ENCODE peak calls at places on chromosomes 16 and 17, in seven cellular contexts. One of them, this sample, is unnamed.

GRCh38 chr16:81123092-81123852 is 27.1 kb upstream of the GCSH start:
- DNase-seq in Peyer's patch: no peak
- DNase-seq in fibroblast of pulmonary artery: no peak
- DNase-seq in AG04450: no peak
- DNase-seq in AG10803: no peak
- DNase-seq in A549: no peak
- DNase-seq in cardiac fibroblast: no peak
- DNase-seq in this sample: no peak

GRCh38 chr17:82599674-82600661 is 48.3 kb downstream of the WDR45B start:
- DNase-seq in Peyer's patch: no peak
- DNase-seq in fibroblast of pulmonary artery: no peak
- DNase-seq in AG04450: no peak
- DNase-seq in AG10803: no peak
- DNase-seq in A549: no peak
- DNase-seq in cardiac fibroblast: no peak
- DNase-seq in this sample: no peak

GRCh38 chr17:64240261-64240740 is 22.8 kb downstream of the TEX2 start:
- DNase-seq in Peyer's patch: no peak
- DNase-seq in fibroblast of pulmonary artery: peak
- DNase-seq in AG04450: no peak
- DNase-seq in AG10803: no peak
- DNase-seq in A549: no peak
- DNase-seq in cardiac fibroblast: no peak
- DNase-seq in this sample: no peak

GRCh38 chr17:17077101-17077500 is 34.8 kb downstream of the MPRIP start:
- DNase-seq in Peyer's patch: peak
- DNase-seq in fibroblast of pulmonary artery: no peak
- DNase-seq in AG04450: no peak
- DNase-seq in AG10803: no peak
- DNase-seq in A549: no peak
- DNase-seq in cardiac fibroblast: no peak
- DNase-seq in this sample: no peak

GRCh38 chr17:65398036-65398787 is 163.2 kb downstream of the AXIN2 start:
- DNase-seq in Peyer's patch: no peak
- DNase-seq in fibroblast of pulmonary artery: no peak
- DNase-seq in AG04450: no peak
- DNase-seq in AG10803: no peak
- DNase-seq in A549: no peak
- DNase-seq in cardiac fibroblast: no peak
- DNase-seq in this sample: no peak

GRCh38 chr16:66240565-66240964 is 125.9 kb upstream of the CDH5 start:
- DNase-seq in Peyer's patch: no peak
- DNase-seq in fibroblast of pulmonary artery: no peak
- DNase-seq in AG04450: no peak
- DNase-seq in AG10803: no peak
- DNase-seq in A549: no peak
- DNase-seq in cardiac fibroblast: no peak
- DNase-seq in this sample: no peak

GRCh38 chr17:40182606-40183005 is 5.3 kb downstream of the RAPGEFL1 start:
- DNase-seq in Peyer's patch: no peak
- DNase-seq in fibroblast of pulmonary artery: no peak
- DNase-seq in AG04450: no peak
- DNase-seq in AG10803: no peak
- DNase-seq in A549: no peak
- DNase-seq in cardiac fibroblast: no peak
- DNase-seq in this sample: no peak

GRCh38 chr17:30312218-30312617 is 20.5 kb upstream of the BLMH start:
- DNase-seq in Peyer's patch: no peak
- DNase-seq in fibroblast of pulmonary artery: no peak
- DNase-seq in AG04450: no peak
- DNase-seq in AG10803: no peak
- DNase-seq in A549: no peak
- DNase-seq in cardiac fibroblast: no peak
- DNase-seq in this sample: no peak

GRCh38 chr16:88504489-88505404 is 51.7 kb downstream of the ZFPM1 start:
- DNase-seq in Peyer's patch: peak
- DNase-seq in fibroblast of pulmonary artery: no peak
- DNase-seq in AG04450: no peak
- DNase-seq in AG10803: no peak
- DNase-seq in A549: no peak
- DNase-seq in cardiac fibroblast: no peak
- DNase-seq in this sample: no peak

GRCh38 chr16:30637952-30638351 is 12.8 kb upstream of the PRR14 start:
- DNase-seq in Peyer's patch: no peak
- DNase-seq in fibroblast of pulmonary artery: peak
- DNase-seq in AG04450: no peak
- DNase-seq in AG10803: peak
- DNase-seq in A549: peak
- DNase-seq in cardiac fibroblast: peak
- DNase-seq in this sample: no peak

GRCh38 chr16:57070986-57071540 is 21.3 kb upstream of the CPNE2 start:
- DNase-seq in Peyer's patch: no peak
- DNase-seq in fibroblast of pulmonary artery: no peak
- DNase-seq in AG04450: no peak
- DNase-seq in AG10803: no peak
- DNase-seq in A549: no peak
- DNase-seq in cardiac fibroblast: no peak
- DNase-seq in this sample: no peak

GRCh38 chr17:77264617-77265230 is 124.0 kb downstream of the SEC14L1 start:
- DNase-seq in Peyer's patch: no peak
- DNase-seq in fibroblast of pulmonary artery: no peak
- DNase-seq in AG04450: no peak
- DNase-seq in AG10803: no peak
- DNase-seq in A549: no peak
- DNase-seq in cardiac fibroblast: no peak
- DNase-seq in this sample: no peak

GRCh38 chr17:48127371-48128051 is 19.9 kb downstream of the SNX11 start:
- DNase-seq in Peyer's patch: peak
- DNase-seq in fibroblast of pulmonary artery: peak
- DNase-seq in AG04450: no peak
- DNase-seq in AG10803: peak
- DNase-seq in A549: peak
- DNase-seq in cardiac fibroblast: peak
- DNase-seq in this sample: peak

GRCh38 chr17:74800531-74800930 is 24.4 kb upstream of the NAT9 start:
- DNase-seq in Peyer's patch: no peak
- DNase-seq in fibroblast of pulmonary artery: no peak
- DNase-seq in AG04450: no peak
- DNase-seq in AG10803: no peak
- DNase-seq in A549: no peak
- DNase-seq in cardiac fibroblast: no peak
- DNase-seq in this sample: no peak

DNA sequence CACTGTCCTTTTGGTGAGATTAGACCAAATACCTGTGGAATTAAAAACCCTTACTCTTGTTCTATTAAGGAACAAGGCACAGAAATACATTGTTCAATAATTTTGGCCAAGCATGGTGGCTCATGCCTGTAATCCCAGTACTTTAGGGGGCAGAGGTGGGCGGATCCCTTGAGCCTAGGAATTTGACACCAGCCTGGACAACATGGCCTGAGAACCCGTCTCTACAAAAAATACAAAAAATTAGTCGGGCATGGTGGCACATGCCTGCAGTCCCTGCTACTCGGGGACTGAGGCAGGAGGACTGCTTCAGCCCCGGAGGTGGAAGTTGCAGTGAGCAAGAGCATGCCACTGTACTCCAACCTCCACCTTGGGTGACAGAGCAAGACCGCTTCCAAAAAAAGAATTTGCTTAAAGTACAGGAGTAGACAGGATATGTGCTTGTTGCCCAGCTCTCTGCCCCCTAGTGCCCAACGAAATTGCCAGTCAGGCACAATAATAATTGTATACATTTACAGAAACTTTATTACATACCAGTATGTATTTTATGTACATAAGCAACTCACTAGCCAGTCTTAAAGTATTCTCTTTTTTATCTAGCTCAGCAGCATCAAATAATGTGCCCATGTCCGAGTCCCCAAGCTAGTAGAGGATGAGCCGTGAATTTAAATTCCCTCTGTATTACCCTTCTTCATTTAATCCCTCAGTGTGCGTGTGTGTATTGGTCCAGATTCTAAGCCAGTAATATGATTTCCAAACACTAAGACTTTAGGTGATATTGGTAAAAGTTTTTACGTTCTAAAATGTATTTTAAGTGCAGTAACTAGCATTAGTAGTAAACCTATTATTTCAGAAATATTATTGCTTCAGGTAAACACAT is 1.4 kb downstream of the THUMPD1 start:
- DNase-seq in Peyer's patch: no peak
- DNase-seq in fibroblast of pulmonary artery: peak
- DNase-seq in AG04450: no peak
- DNase-seq in AG10803: peak
- DNase-seq in A549: peak
- DNase-seq in cardiac fibroblast: peak
- DNase-seq in this sample: peak
- TF ChIP-seq CTCF in Peyer's patch: peak
- TF ChIP-seq CTCF in fibroblast of pulmonary artery: peak
- TF ChIP-seq CTCF in AG04450: peak
- TF ChIP-seq CTCF in AG10803: peak
- TF ChIP-seq CTCF in A549: peak
- TF ChIP-seq CTCF in cardiac fibroblast: peak
- TF ChIP-seq CTCF in this sample: peak

DNA sequence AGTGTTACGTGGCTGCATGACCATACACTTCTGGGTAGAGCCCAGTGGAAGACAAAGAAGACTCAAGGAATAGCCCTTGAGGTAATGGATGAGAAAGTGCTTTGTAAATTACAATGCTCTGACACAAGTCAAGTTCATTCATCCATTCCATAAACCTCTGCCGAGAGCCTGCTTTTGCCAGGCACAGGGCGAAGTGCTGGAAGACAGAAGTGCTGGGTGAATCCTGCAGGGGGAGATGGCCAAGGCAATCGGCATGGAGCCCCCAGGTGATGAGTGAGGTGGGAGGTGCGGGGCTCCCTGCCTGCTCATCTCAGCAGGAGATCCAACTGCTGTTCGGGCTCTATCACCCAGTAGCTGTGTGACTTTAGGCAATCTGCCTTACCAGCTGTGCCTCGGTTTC is 2.8 kb upstream of the SOCS3 start:
- DNase-seq in Peyer's patch: no peak
- DNase-seq in fibroblast of pulmonary artery: no peak
- DNase-seq in AG04450: no peak
- DNase-seq in AG10803: no peak
- DNase-seq in A549: no peak
- DNase-seq in cardiac fibroblast: no peak
- DNase-seq in this sample: no peak
- TF ChIP-seq CTCF in Peyer's patch: no peak
- TF ChIP-seq CTCF in fibroblast of pulmonary artery: peak
- TF ChIP-seq CTCF in AG04450: peak
- TF ChIP-seq CTCF in AG10803: peak
- TF ChIP-seq CTCF in A549: no peak
- TF ChIP-seq CTCF in cardiac fibroblast: peak
- TF ChIP-seq CTCF in this sample: no peak

GRCh38 chr17:7721612-7722011 is 4.1 kb downstream of the DNAH2 start:
- DNase-seq in Peyer's patch: no peak
- DNase-seq in fibroblast of pulmonary artery: no peak
- DNase-seq in AG04450: no peak
- DNase-seq in AG10803: no peak
- DNase-seq in A549: no peak
- DNase-seq in cardiac fibroblast: no peak
- DNase-seq in this sample: no peak

GRCh38 chr17:7717756-7718350 is 309 bp downstream of the DNAH2 start:
- DNase-seq in Peyer's patch: no peak
- DNase-seq in fibroblast of pulmonary artery: peak
- DNase-seq in AG04450: no peak
- DNase-seq in AG10803: peak
- DNase-seq in A549: peak
- DNase-seq in cardiac fibroblast: no peak
- DNase-seq in this sample: no peak

GRCh38 chr17:7716901-7717755 is at the start of gene DNAH2:
- DNase-seq in Peyer's patch: peak
- DNase-seq in fibroblast of pulmonary artery: peak
- DNase-seq in AG04450: peak
- DNase-seq in AG10803: peak
- DNase-seq in A549: peak
- DNase-seq in cardiac fibroblast: peak
- DNase-seq in this sample: peak

GRCh38 chr17:7719661-7720060 is 2.1 kb downstream of the DNAH2 start:
- DNase-seq in Peyer's patch: no peak
- DNase-seq in fibroblast of pulmonary artery: no peak
- DNase-seq in AG04450: no peak
- DNase-seq in AG10803: no peak
- DNase-seq in A549: no peak
- DNase-seq in cardiac fibroblast: no peak
- DNase-seq in this sample: no peak

DNA sequence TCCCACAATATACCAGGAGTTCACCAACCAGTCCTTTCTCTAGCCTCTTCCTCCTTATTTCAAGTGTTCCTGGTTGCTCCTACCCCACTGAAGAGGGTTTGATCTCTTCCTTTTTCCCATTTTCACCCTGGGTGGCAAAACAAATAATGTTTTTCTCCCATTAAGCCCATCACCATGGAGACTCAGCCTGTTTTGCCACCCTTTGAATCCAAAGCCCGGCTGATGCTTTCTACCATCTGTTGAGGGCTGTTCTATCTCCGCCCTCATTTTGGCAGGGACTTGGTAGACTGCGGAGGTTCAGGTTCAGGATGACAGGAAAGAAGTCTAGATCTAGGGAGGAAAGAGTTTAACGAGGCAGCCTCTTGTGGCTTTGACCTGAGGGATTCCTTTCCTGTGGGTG is 2.6 kb downstream of the DNAH2 start:
- DNase-seq in Peyer's patch: no peak
- DNase-seq in fibroblast of pulmonary artery: no peak
- DNase-seq in AG04450: no peak
- DNase-seq in AG10803: no peak
- DNase-seq in A549: no peak
- DNase-seq in cardiac fibroblast: no peak
- DNase-seq in this sample: no peak
- TF ChIP-seq CTCF in Peyer's patch: no peak
- TF ChIP-seq CTCF in fibroblast of pulmonary artery: no peak
- TF ChIP-seq CTCF in AG04450: no peak
- TF ChIP-seq CTCF in AG10803: no peak
- TF ChIP-seq CTCF in A549: no peak
- TF ChIP-seq CTCF in cardiac fibroblast: no peak
- TF ChIP-seq CTCF in this sample: no peak

GRCh38 chr17:57774872-57775271 is 29.8 kb upstream of the CCDC182 start:
- DNase-seq in Peyer's patch: no peak
- DNase-seq in fibroblast of pulmonary artery: no peak
- DNase-seq in AG04450: no peak
- DNase-seq in AG10803: no peak
- DNase-seq in A549: no peak
- DNase-seq in cardiac fibroblast: no peak
- DNase-seq in this sample: no peak

GRCh38 chr17:57767561-57767960 is 22.5 kb upstream of the CCDC182 start:
- DNase-seq in Peyer's patch: no peak
- DNase-seq in fibroblast of pulmonary artery: no peak
- DNase-seq in AG04450: no peak
- DNase-seq in AG10803: no peak
- DNase-seq in A549: no peak
- DNase-seq in cardiac fibroblast: no peak
- DNase-seq in this sample: no peak

GRCh38 chr17:57776366-57776765 is 31.3 kb upstream of the CCDC182 start:
- DNase-seq in Peyer's patch: no peak
- DNase-seq in fibroblast of pulmonary artery: no peak
- DNase-seq in AG04450: no peak
- DNase-seq in AG10803: no peak
- DNase-seq in A549: no peak
- DNase-seq in cardiac fibroblast: no peak
- DNase-seq in this sample: no peak

GRCh38 chr17:57773557-57773956 is 28.5 kb upstream of the CCDC182 start:
- DNase-seq in Peyer's patch: no peak
- DNase-seq in fibroblast of pulmonary artery: no peak
- DNase-seq in AG04450: no peak
- DNase-seq in AG10803: no peak
- DNase-seq in A549: no peak
- DNase-seq in cardiac fibroblast: no peak
- DNase-seq in this sample: no peak

GRCh38 chr17:57772774-57773173 is 27.7 kb upstream of the CCDC182 start:
- DNase-seq in Peyer's patch: no peak
- DNase-seq in fibroblast of pulmonary artery: no peak
- DNase-seq in AG04450: no peak
- DNase-seq in AG10803: no peak
- DNase-seq in A549: no peak
- DNase-seq in cardiac fibroblast: no peak
- DNase-seq in this sample: no peak
- TF ChIP-seq CTCF in Peyer's patch: no peak
- TF ChIP-seq CTCF in fibroblast of pulmonary artery: no peak
- TF ChIP-seq CTCF in AG04450: no peak
- TF ChIP-seq CTCF in AG10803: no peak
- TF ChIP-seq CTCF in A549: no peak
- TF ChIP-seq CTCF in cardiac fibroblast: no peak
- TF ChIP-seq CTCF in this sample: no peak